ENCODE peak calls at places on chromosomes 1 and 21, in five cellular contexts. X, M, T, B and Y are unnamed samples.

GRCh38 chr21:25944672-25945213 is 210.0 kb downstream of the GABPA start:
- DNase-seq in T (no peak), X (no peak), B (no peak), M (no peak), Y (no peak)

GRCh38 chr1:107493111-107493716 is 352.4 kb downstream of the NTNG1 start:
- DNase-seq in T (no peak), M (no peak), B (no peak), X (no peak), Y (no peak)

GRCh38 chr1:204294371-204294770 is 65.4 kb downstream of the PLEKHA6 start:
- DNase-seq in M (no peak), B (no peak), T (no peak), X (peak), Y (peak)

GRCh38 chr21:36699026-36699545 is at the start of gene SIM2:
- DNase-seq in M (no peak), B (no peak), X (peak), T (peak), Y (peak)

GRCh38 chr1:78549366-78549765 is 58.6 kb downstream of the PTGFR start:
- DNase-seq in M (no peak), T (no peak), X (no peak), B (no peak), Y (no peak)

GRCh38 chr1:8394456-8395321 is 76.8 kb downstream of the SLC45A1 start:
- DNase-seq in B (no peak), X (peak), T (no peak), M (no peak), Y (peak)

GRCh38 chr1:101216623-101217022 is 20.2 kb upstream of the S1PR1 start:
- DNase-seq in M (no peak), X (peak), B (no peak), T (peak), Y (no peak)

GRCh38 chr21:46219591-46220239 is 8.9 kb downstream of the LSS start:
- DNase-seq in M (no peak), B (peak), T (no peak), X (no peak), Y (no peak)

GRCh38 chr1:7407980-7408770 is 362.9 kb upstream of the VAMP3 start:
- DNase-seq in T (no peak), B (no peak), M (peak), X (no peak), Y (no peak)

GRCh38 chr1:159247266-159247665 is 42.6 kb downstream of the ACKR1 start:
- DNase-seq in M (no peak), X (no peak), T (no peak), B (no peak), Y (peak)

GRCh38 chr1:53550201-53550741 is 91.1 kb downstream of the DMRTB1 start:
- DNase-seq in T (no peak), X (peak), M (no peak), B (peak), Y (peak)

GRCh38 chr1:3320246-3321152 is 134.0 kb upstream of the ARHGEF16 start:
- DNase-seq in T (no peak), X (no peak), M (no peak), B (peak), Y (no peak)

GRCh38 chr1:3321559-3322439 is 132.7 kb upstream of the ARHGEF16 start:
- DNase-seq in M (no peak), B (no peak), X (no peak), T (no peak), Y (no peak)

GRCh38 chr1:3317456-3317855 is 137.0 kb upstream of the ARHGEF16 start:
- DNase-seq in M (no peak), T (no peak), X (no peak), B (no peak), Y (no peak)

GRCh38 chr1:3318329-3318728 is 136.1 kb upstream of the ARHGEF16 start:
- DNase-seq in B (no peak), X (no peak), M (no peak), T (no peak), Y (no peak)

GRCh38 chr1:3319874-3320245 is 134.6 kb upstream of the ARHGEF16 start:
- DNase-seq in T (peak), M (no peak), X (peak), B (peak), Y (peak)
- TF ChIP-seq CTCF in T (peak), M (no peak), X (peak), B (peak), Y (peak)

DNA sequence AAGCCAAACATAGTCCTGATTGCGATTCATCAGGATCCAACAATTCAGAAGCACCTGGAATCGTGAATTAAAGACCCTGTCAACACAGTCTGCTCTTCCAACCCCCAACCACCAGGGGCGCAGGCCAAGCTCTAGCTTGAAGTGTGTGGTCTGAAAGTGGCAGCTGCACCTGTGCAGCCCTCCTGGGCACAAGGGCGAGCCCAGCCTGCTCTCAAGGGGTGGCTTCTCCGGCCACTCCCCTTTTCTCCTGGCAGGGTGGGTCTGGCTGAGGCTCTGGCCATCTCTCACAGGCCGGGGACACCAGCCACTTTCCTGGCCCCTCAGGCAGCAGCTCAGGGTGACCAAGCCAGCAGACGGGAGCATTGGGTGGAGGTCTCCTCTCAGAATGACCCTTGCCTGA is 62.3 kb downstream of the SLC66A1 start:
- DNase-seq in B (no peak), T (peak), X (no peak), M (no peak), Y (no peak)
- TF ChIP-seq CTCF in B (no peak), T (peak), X (peak), M (no peak), Y (no peak)

GRCh38 chr1:168086438-168086837 is 50.3 kb downstream of the GPR161 start:
- DNase-seq in T (no peak), X (no peak), M (no peak), B (no peak), Y (no peak)
- TF ChIP-seq CTCF in T (peak), X (no peak), M (no peak), B (no peak), Y (no peak)

DNA sequence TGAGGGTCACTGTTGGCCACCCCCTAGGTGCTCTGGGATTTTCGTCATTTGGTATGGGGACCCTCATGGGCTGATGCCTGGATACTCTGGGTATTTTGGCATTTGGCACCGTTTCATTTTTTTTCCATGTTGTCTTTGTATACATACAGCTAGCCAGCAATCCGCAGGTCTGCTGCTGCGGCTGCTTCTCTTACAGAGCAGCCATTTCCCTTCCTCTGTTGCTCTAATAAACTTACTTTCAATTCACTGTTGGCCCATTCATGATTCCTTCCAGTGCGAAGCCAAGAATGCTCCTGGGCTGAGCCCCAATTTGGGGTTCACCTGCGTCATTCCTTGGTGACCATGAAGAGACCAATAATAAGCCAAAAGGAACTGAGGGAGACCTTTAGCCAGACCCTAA is 21.5 kb downstream of the GON4L start:
- DNase-seq in M (no peak), T (no peak), X (no peak), B (no peak), Y (no peak)
- TF ChIP-seq CTCF in M (no peak), T (no peak), X (no peak), B (no peak), Y (no peak)

GRCh38 chr1:109368464-109368863 is 29.3 kb downstream of the SORT1 start:
- DNase-seq in X (no peak), T (peak), B (no peak), M (no peak), Y (no peak)
- TF ChIP-seq CTCF in X (no peak), T (no peak), B (no peak), M (no peak), Y (no peak)

GRCh38 chr1:205588691-205589445 is 42.9 kb downstream of the ELK4 start:
- DNase-seq in T (peak), B (peak), X (peak), M (no peak), Y (peak)
- TF ChIP-seq CTCF in T (peak), B (no peak), X (peak), M (no peak), Y (peak)

DNA sequence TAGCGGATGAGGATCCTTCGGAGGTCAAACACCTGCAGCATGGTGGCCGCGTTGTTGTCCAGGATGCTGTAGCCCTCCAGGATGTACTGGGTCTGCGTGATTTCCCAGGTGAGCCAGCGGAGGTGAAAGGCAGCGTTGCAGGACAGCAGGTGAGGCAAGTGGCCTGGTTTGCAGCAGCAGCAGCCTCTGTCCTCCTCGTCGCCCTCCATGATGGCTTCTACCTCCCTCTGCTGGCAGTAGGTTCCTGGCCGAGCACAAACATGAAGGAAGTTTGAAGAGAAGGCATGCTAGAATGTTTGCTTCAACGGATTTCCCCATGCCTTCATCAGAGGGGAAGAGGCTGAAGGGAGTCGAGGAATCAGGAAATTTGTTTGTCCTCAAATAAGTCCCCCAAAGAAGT is 74.7 kb downstream of the NTPCR start:
- DNase-seq in M (no peak), B (peak), T (peak), X (peak), Y (peak)
- TF ChIP-seq CTCF in M (no peak), B (peak), T (peak), X (peak), Y (peak)